ENCODE peak calls at places on chromosomes 11 and 22, in eight cellular contexts. Y, P, R, K, L, O, B and E are unnamed samples.

GRCh38 chr11:72668645-72669347 is 5.4 kb downstream of the PDE2A start:
- DNase-seq in Y (no peak), P (no peak), R (no peak), K (no peak), L (no peak), O (no peak), B (no peak), E (no peak)

GRCh38 chr11:104443387-104443786 is 279.4 kb upstream of the PDGFD start:
- DNase-seq in Y (no peak), P (no peak), R (no peak), K (no peak), L (no peak), O (no peak), B (no peak), E (no peak)

GRCh38 chr11:116263020-116263419 is 509.8 kb downstream of the BUD13 start:
- DNase-seq in Y (no peak), P (no peak), R (no peak), K (no peak), L (no peak), O (no peak), B (no peak), E (no peak)

GRCh38 chr11:83895516-83895915 is 609.3 kb upstream of the CCDC90B start:
- DNase-seq in Y (no peak), P (no peak), R (no peak), K (no peak), L (no peak), O (no peak), B (no peak), E (no peak)

GRCh38 chr11:12075822-12076821 is 34.3 kb upstream of the MICAL2 start:
- DNase-seq in Y (no peak), P (no peak), R (no peak), K (peak; percentile 40), L (no peak), O (peak; percentile 97), B (peak; percentile 68), E (no peak)

GRCh38 chr22:50728523-50728931 is 9.5 kb upstream of the ACR start:
- DNase-seq in Y (no peak), P (peak; percentile 46), R (no peak), K (no peak), L (peak; percentile 35), O (no peak), B (peak; percentile 19), E (no peak)

GRCh38 chr22:37566329-37566837 is 6.1 kb downstream of the CDC42EP1 start:
- DNase-seq in Y (no peak), P (peak; percentile 91), R (peak; percentile 40), K (no peak), L (peak; percentile 57), O (no peak), B (peak; percentile 61), E (no peak)

GRCh38 chr22:18954941-18955571 is 19.0 kb upstream of the PRODH start:
- DNase-seq in Y (no peak), P (peak; percentile 57), R (no peak), K (no peak), L (peak; percentile 36), O (no peak), B (peak; percentile 19), E (no peak)

GRCh38 chr11:29119116-29119515 is 897.7 kb downstream of the KCNA4 start:
- DNase-seq in Y (no peak), P (no peak), R (no peak), K (no peak), L (no peak), O (no peak), B (no peak), E (no peak)

GRCh38 chr11:117923275-117923674 is 5.9 kb downstream of the TMPRSS13 start:
- DNase-seq in Y (no peak), P (peak; percentile 36), R (no peak), K (no peak), L (peak; percentile 8), O (no peak), B (no peak), E (no peak)

GRCh38 chr11:76257040-76257730 is 50.9 kb upstream of the WNT11 start:
- DNase-seq in Y (no peak), P (no peak), R (no peak), K (no peak), L (peak; percentile 17), O (no peak), B (no peak), E (no peak)

GRCh38 chr11:28133146-28133545 is 25.0 kb downstream of the METTL15 start:
- DNase-seq in Y (no peak), P (no peak), R (no peak), K (no peak), L (no peak), O (no peak), B (no peak), E (no peak)

GRCh38 chr22:46796566-46797195 is 34.2 kb downstream of the TBC1D22A start:
- DNase-seq in Y (no peak), P (peak; percentile 56), R (no peak), K (no peak), L (no peak), O (no peak), B (peak; percentile 5), E (peak; percentile 52)

GRCh38 chr11:61028135-61028729 is 56.8 kb downstream of the CD6 start:
- DNase-seq in Y (peak; percentile 45), P (peak; percentile 86), R (no peak), K (no peak), L (peak; percentile 70), O (no peak), B (no peak), E (no peak)

GRCh38 chr11:126440792-126441514 is 85.5 kb downstream of the ST3GAL4 start:
- DNase-seq in Y (peak; percentile 75), P (peak; percentile 91), R (peak; percentile 56), K (peak; percentile 74), L (peak; percentile 75), O (peak; percentile 65), B (peak; percentile 78), E (peak; percentile 86)

GRCh38 chr11:106276126-106276525 is 198.7 kb downstream of the AASDHPPT start:
- DNase-seq in Y (no peak), P (no peak), R (no peak), K (no peak), L (no peak), O (no peak), B (no peak), E (no peak)

GRCh38 chr11:63708764-63709163 is 27.5 kb downstream of the RTN3 start:
- DNase-seq in Y (no peak), P (no peak), R (no peak), K (no peak), L (no peak), O (no peak), B (no peak), E (no peak)

GRCh38 chr22:42273855-42274451 is 3.5 kb upstream of the TCF20 start:
- DNase-seq in Y (no peak), P (peak; percentile 64), R (no peak), K (no peak), L (no peak), O (no peak), B (no peak), E (no peak)

GRCh38 chr22:36887164-36887563 is 26.3 kb upstream of the CSF2RB start:
- DNase-seq in Y (no peak), P (no peak), R (peak; percentile 62), K (no peak), L (no peak), O (no peak), B (no peak), E (no peak)

DNA sequence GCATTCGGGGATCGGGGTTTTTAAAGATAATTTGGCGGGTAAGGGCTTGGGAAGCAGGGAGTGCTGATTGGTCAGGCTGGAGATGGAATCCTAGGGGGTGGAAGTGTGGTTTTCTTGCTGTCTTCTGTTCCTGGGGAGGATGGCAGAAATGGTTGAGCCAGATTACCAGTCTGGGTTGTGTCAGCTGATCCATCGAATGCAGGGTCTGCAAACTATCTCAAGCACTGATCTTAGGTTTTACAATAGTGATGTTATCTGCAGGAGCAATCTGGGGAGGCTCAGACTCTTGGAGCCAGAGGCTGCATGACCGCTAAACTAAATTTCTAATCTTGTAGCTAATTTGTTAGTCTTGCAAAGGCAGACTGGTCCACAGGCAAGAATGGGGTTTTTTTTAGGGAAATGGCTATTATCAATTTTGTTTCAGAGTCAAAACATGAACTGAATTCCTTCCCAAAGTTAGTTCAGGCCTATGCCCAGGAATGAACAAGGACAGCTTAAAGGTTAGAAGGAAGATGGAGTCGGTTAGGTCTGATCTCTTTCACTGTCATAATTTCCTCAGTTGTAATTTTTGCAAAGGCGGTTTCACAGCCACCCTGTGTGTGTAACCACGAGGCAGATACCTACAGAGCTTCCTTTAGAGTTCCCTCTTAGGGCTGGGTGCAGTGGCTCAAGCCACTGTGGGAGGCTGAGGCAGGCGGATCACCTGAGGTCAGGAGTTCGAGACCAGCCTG is 10.2 kb downstream of the SCGB1A1 start:
- DNase-seq in Y (no peak), P (no peak), R (no peak), K (no peak), L (no peak), O (no peak), B (no peak), E (no peak)
- H3K27ac ChIP-seq in Y (no peak overlapping the region), P (no peak overlapping the region), R (no peak overlapping the region), K (no peak overlapping the region), L (no peak overlapping the region), O (no peak overlapping the region), B (peak overlapping the region; percentile 73), E (no peak overlapping the region)

GRCh38 chr11:54558919-54559318 is 44.9 kb downstream of the OR4C46 start:
- DNase-seq in Y (peak; percentile 2), P (no peak), R (no peak), K (no peak), L (no peak), O (peak; percentile 12), B (no peak), E (no peak)

GRCh38 chr11:54558407-54558806 is 45.4 kb downstream of the OR4C46 start:
- DNase-seq in Y (peak; percentile 3), P (no peak), R (no peak), K (no peak), L (no peak), O (no peak), B (no peak), E (no peak)
- H3K9me3 ChIP-seq in Y (peaks cover 5% of the 10 kb centered on the region), P (peaks cover 88% of the 10 kb centered on the region), R (no peaks in the 10 kb centered on the region), K (peaks cover 11% of the 10 kb centered on the region), L (no peaks in the 10 kb centered on the region), O (no peaks in the 10 kb centered on the region), B (peaks cover 2% of the 10 kb centered on the region), E (peaks cover 4% of the 10 kb centered on the region)

GRCh38 chr11:67356551-67356866 is 3.2 kb upstream of the POLD4 start:
- DNase-seq in Y (no peak), P (no peak), R (no peak), K (no peak), L (no peak), O (no peak), B (no peak), E (no peak)
- H3K4me3 ChIP-seq in Y (peak overlapping the region; percentile 70), P (peak overlapping the region; percentile 11), R (no peak overlapping the region), K (no peak overlapping the region), L (no peak overlapping the region), O (no peak overlapping the region), B (no peak overlapping the region), E (no peak overlapping the region)

DNA sequence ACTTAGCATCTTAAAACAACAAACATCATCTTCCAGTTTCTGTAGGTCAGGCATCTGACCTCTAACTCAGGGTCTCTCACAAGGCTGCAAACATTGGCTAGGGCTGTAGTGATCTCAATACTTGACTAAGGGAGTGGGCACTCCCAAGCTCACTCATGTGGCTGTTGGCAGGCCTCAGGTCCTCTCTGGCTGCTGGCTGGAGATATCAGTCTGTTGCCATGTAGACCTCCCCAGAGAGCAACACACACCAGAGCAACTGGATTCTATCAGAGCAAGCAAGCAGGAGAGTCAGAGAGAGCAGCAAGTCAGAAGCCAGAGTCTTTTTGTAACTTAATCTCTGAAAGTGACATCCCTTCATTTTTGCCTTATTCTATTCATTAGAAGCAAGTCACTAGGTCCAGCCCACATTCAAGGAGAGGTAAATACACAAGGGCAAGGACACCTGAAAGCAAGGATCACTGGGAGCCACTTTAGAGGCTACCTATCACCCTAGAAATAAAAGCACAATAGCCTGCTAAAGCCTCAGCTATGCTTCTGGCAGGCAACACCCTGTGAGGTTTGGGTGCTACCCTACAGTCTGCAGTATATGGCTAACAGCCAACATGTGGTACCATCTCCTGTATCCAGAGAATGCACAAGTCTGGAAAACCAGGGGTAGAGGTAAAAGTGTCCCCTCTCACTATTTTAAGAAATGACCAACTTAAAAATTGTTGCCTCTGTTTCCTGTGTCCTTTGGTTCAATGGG is 33.5 kb upstream of the CD44 start:
- DNase-seq in Y (no peak), P (no peak), R (no peak), K (no peak), L (no peak), O (no peak), B (no peak), E (no peak)
- H3K27ac ChIP-seq in Y (peak overlapping the region; percentile 84), P (no peak overlapping the region), R (no peak overlapping the region), K (no peak overlapping the region), L (no peak overlapping the region), O (no peak overlapping the region), B (no peak overlapping the region), E (no peak overlapping the region)